ENCODE peak calls at places on chromosomes 11 and 22, in six cellular contexts. One of them, this sample, is unnamed.

GRCh38 chr11:117273550-117274289 is 17.4 kb upstream of the BACE1-AS start:
- DNase-seq in activated CD8-positive, alpha-beta T cell treated with anti-CD3 and anti-CD28 coated beads, Interleukin-2, amount 10 ng/mL, durations not matched to agents 7 days and 5 days: no peak
- DNase-seq in EL: peak
- DNase-seq in GM10248: no peak
- DNase-seq in MM.1S: no peak
- DNase-seq in activated CD8-positive, alpha-beta memory T cell treated with anti-CD3 and anti-CD28 coated beads for 4 hours: no peak
- DNase-seq in this sample: no peak

GRCh38 chr11:125401235-125401634 is 94.8 kb downstream of the FEZ1 start:
- DNase-seq in activated CD8-positive, alpha-beta T cell treated with anti-CD3 and anti-CD28 coated beads, Interleukin-2, amount 10 ng/mL, durations not matched to agents 7 days and 5 days: no peak
- DNase-seq in EL: no peak
- DNase-seq in GM10248: no peak
- DNase-seq in MM.1S: no peak
- DNase-seq in activated CD8-positive, alpha-beta memory T cell treated with anti-CD3 and anti-CD28 coated beads for 4 hours: no peak
- DNase-seq in this sample: no peak

GRCh38 chr11:10395196-10395897 is 59.7 kb upstream of the AMPD3 start:
- DNase-seq in activated CD8-positive, alpha-beta T cell treated with anti-CD3 and anti-CD28 coated beads, Interleukin-2, amount 10 ng/mL, durations not matched to agents 7 days and 5 days: no peak
- DNase-seq in EL: no peak
- DNase-seq in GM10248: no peak
- DNase-seq in MM.1S: no peak
- DNase-seq in activated CD8-positive, alpha-beta memory T cell treated with anti-CD3 and anti-CD28 coated beads for 4 hours: no peak
- DNase-seq in this sample: no peak

GRCh38 chr22:39956932-39957664 is 3.1 kb upstream of the TMA7B start:
- DNase-seq in activated CD8-positive, alpha-beta T cell treated with anti-CD3 and anti-CD28 coated beads, Interleukin-2, amount 10 ng/mL, durations not matched to agents 7 days and 5 days: no peak
- DNase-seq in EL: no peak
- DNase-seq in GM10248: peak
- DNase-seq in MM.1S: peak
- DNase-seq in activated CD8-positive, alpha-beta memory T cell treated with anti-CD3 and anti-CD28 coated beads for 4 hours: no peak
- DNase-seq in this sample: no peak

GRCh38 chr11:72778535-72779494 is 15.0 kb downstream of the STARD10 start:
- DNase-seq in activated CD8-positive, alpha-beta T cell treated with anti-CD3 and anti-CD28 coated beads, Interleukin-2, amount 10 ng/mL, durations not matched to agents 7 days and 5 days: no peak
- DNase-seq in EL: no peak
- DNase-seq in GM10248: no peak
- DNase-seq in MM.1S: no peak
- DNase-seq in activated CD8-positive, alpha-beta memory T cell treated with anti-CD3 and anti-CD28 coated beads for 4 hours: no peak
- DNase-seq in this sample: no peak

GRCh38 chr11:44727373-44728084 is 767 bp downstream of the TSPAN18 start:
- DNase-seq in activated CD8-positive, alpha-beta T cell treated with anti-CD3 and anti-CD28 coated beads, Interleukin-2, amount 10 ng/mL, durations not matched to agents 7 days and 5 days: peak
- DNase-seq in EL: peak
- DNase-seq in GM10248: peak
- DNase-seq in MM.1S: peak
- DNase-seq in activated CD8-positive, alpha-beta memory T cell treated with anti-CD3 and anti-CD28 coated beads for 4 hours: peak
- DNase-seq in this sample: peak

GRCh38 chr11:71305451-71306125 is 53.2 kb upstream of the SHANK2 start:
- DNase-seq in activated CD8-positive, alpha-beta T cell treated with anti-CD3 and anti-CD28 coated beads, Interleukin-2, amount 10 ng/mL, durations not matched to agents 7 days and 5 days: peak
- DNase-seq in EL: no peak
- DNase-seq in GM10248: no peak
- DNase-seq in MM.1S: no peak
- DNase-seq in activated CD8-positive, alpha-beta memory T cell treated with anti-CD3 and anti-CD28 coated beads for 4 hours: no peak
- DNase-seq in this sample: no peak

GRCh38 chr22:48782326-48782725 is 1045.3 kb downstream of the BRD1 start:
- DNase-seq in activated CD8-positive, alpha-beta T cell treated with anti-CD3 and anti-CD28 coated beads, Interleukin-2, amount 10 ng/mL, durations not matched to agents 7 days and 5 days: peak
- DNase-seq in EL: no peak
- DNase-seq in GM10248: no peak
- DNase-seq in MM.1S: no peak
- DNase-seq in activated CD8-positive, alpha-beta memory T cell treated with anti-CD3 and anti-CD28 coated beads for 4 hours: no peak
- DNase-seq in this sample: no peak

GRCh38 chr22:22884888-22885840 is 2.5 kb upstream of the IGLL5 start:
- DNase-seq in activated CD8-positive, alpha-beta T cell treated with anti-CD3 and anti-CD28 coated beads, Interleukin-2, amount 10 ng/mL, durations not matched to agents 7 days and 5 days: peak
- DNase-seq in EL: no peak
- DNase-seq in GM10248: peak
- DNase-seq in MM.1S: peak
- DNase-seq in activated CD8-positive, alpha-beta memory T cell treated with anti-CD3 and anti-CD28 coated beads for 4 hours: no peak
- DNase-seq in this sample: no peak

GRCh38 chr11:47185305-47186075 is 744 bp downstream of the PACSIN3 start:
- DNase-seq in activated CD8-positive, alpha-beta T cell treated with anti-CD3 and anti-CD28 coated beads, Interleukin-2, amount 10 ng/mL, durations not matched to agents 7 days and 5 days: no peak
- DNase-seq in EL: peak
- DNase-seq in GM10248: no peak
- DNase-seq in MM.1S: no peak
- DNase-seq in activated CD8-positive, alpha-beta memory T cell treated with anti-CD3 and anti-CD28 coated beads for 4 hours: no peak
- DNase-seq in this sample: peak

GRCh38 chr11:132988381-132988780 is 543.9 kb downstream of the OPCML start:
- DNase-seq in activated CD8-positive, alpha-beta T cell treated with anti-CD3 and anti-CD28 coated beads, Interleukin-2, amount 10 ng/mL, durations not matched to agents 7 days and 5 days: no peak
- DNase-seq in EL: no peak
- DNase-seq in GM10248: no peak
- DNase-seq in MM.1S: no peak
- DNase-seq in activated CD8-positive, alpha-beta memory T cell treated with anti-CD3 and anti-CD28 coated beads for 4 hours: no peak
- DNase-seq in this sample: no peak

GRCh38 chr22:39170825-39171622 is 18.5 kb upstream of the CBX7 start:
- DNase-seq in activated CD8-positive, alpha-beta T cell treated with anti-CD3 and anti-CD28 coated beads, Interleukin-2, amount 10 ng/mL, durations not matched to agents 7 days and 5 days: peak
- DNase-seq in EL: peak
- DNase-seq in GM10248: peak
- DNase-seq in MM.1S: peak
- DNase-seq in activated CD8-positive, alpha-beta memory T cell treated with anti-CD3 and anti-CD28 coated beads for 4 hours: peak
- DNase-seq in this sample: peak

GRCh38 chr11:68401856-68402255 is 58.7 kb upstream of the PPP6R3 start:
- DNase-seq in activated CD8-positive, alpha-beta T cell treated with anti-CD3 and anti-CD28 coated beads, Interleukin-2, amount 10 ng/mL, durations not matched to agents 7 days and 5 days: no peak
- DNase-seq in EL: no peak
- DNase-seq in GM10248: no peak
- DNase-seq in MM.1S: no peak
- DNase-seq in activated CD8-positive, alpha-beta memory T cell treated with anti-CD3 and anti-CD28 coated beads for 4 hours: no peak
- DNase-seq in this sample: no peak

GRCh38 chr22:37797874-37798500 is 9.7 kb upstream of the GCAT start:
- DNase-seq in activated CD8-positive, alpha-beta T cell treated with anti-CD3 and anti-CD28 coated beads, Interleukin-2, amount 10 ng/mL, durations not matched to agents 7 days and 5 days: no peak
- DNase-seq in EL: no peak
- DNase-seq in GM10248: no peak
- DNase-seq in MM.1S: no peak
- DNase-seq in activated CD8-positive, alpha-beta memory T cell treated with anti-CD3 and anti-CD28 coated beads for 4 hours: no peak
- DNase-seq in this sample: no peak

GRCh38 chr22:30857791-30858190 is 110.8 kb downstream of the MORC2 start:
- DNase-seq in activated CD8-positive, alpha-beta T cell treated with anti-CD3 and anti-CD28 coated beads, Interleukin-2, amount 10 ng/mL, durations not matched to agents 7 days and 5 days: no peak
- DNase-seq in EL: no peak
- DNase-seq in GM10248: no peak
- DNase-seq in MM.1S: no peak
- DNase-seq in activated CD8-positive, alpha-beta memory T cell treated with anti-CD3 and anti-CD28 coated beads for 4 hours: no peak
- DNase-seq in this sample: no peak

GRCh38 chr11:132972565-132972964 is 559.7 kb downstream of the OPCML start:
- DNase-seq in activated CD8-positive, alpha-beta T cell treated with anti-CD3 and anti-CD28 coated beads, Interleukin-2, amount 10 ng/mL, durations not matched to agents 7 days and 5 days: no peak
- DNase-seq in EL: no peak
- DNase-seq in GM10248: no peak
- DNase-seq in MM.1S: no peak
- DNase-seq in activated CD8-positive, alpha-beta memory T cell treated with anti-CD3 and anti-CD28 coated beads for 4 hours: no peak
- DNase-seq in this sample: no peak

GRCh38 chr11:35418282-35418846 is 994 bp downstream of the SLC1A2 start:
- DNase-seq in activated CD8-positive, alpha-beta T cell treated with anti-CD3 and anti-CD28 coated beads, Interleukin-2, amount 10 ng/mL, durations not matched to agents 7 days and 5 days: no peak
- DNase-seq in EL: no peak
- DNase-seq in GM10248: no peak
- DNase-seq in MM.1S: no peak
- DNase-seq in activated CD8-positive, alpha-beta memory T cell treated with anti-CD3 and anti-CD28 coated beads for 4 hours: no peak
- DNase-seq in this sample: no peak

GRCh38 chr22:39617342-39617741 is 46.8 kb downstream of the CACNA1I start:
- DNase-seq in activated CD8-positive, alpha-beta T cell treated with anti-CD3 and anti-CD28 coated beads, Interleukin-2, amount 10 ng/mL, durations not matched to agents 7 days and 5 days: no peak
- DNase-seq in EL: no peak
- DNase-seq in GM10248: peak
- DNase-seq in MM.1S: no peak
- DNase-seq in activated CD8-positive, alpha-beta memory T cell treated with anti-CD3 and anti-CD28 coated beads for 4 hours: no peak
- DNase-seq in this sample: no peak

GRCh38 chr11:119774180-119774763 is 45.3 kb upstream of the NECTIN1 start:
- DNase-seq in activated CD8-positive, alpha-beta T cell treated with anti-CD3 and anti-CD28 coated beads, Interleukin-2, amount 10 ng/mL, durations not matched to agents 7 days and 5 days: peak
- DNase-seq in EL: peak
- DNase-seq in GM10248: no peak
- DNase-seq in MM.1S: peak
- DNase-seq in activated CD8-positive, alpha-beta memory T cell treated with anti-CD3 and anti-CD28 coated beads for 4 hours: no peak
- DNase-seq in this sample: peak

GRCh38 chr11:39745401-39745800 is 1714.1 kb downstream of the LRRC4C start:
- DNase-seq in activated CD8-positive, alpha-beta T cell treated with anti-CD3 and anti-CD28 coated beads, Interleukin-2, amount 10 ng/mL, durations not matched to agents 7 days and 5 days: no peak
- DNase-seq in EL: no peak
- DNase-seq in GM10248: no peak
- DNase-seq in MM.1S: no peak
- DNase-seq in activated CD8-positive, alpha-beta memory T cell treated with anti-CD3 and anti-CD28 coated beads for 4 hours: no peak
- DNase-seq in this sample: peak

GRCh38 chr11:61817471-61818202 is 834 bp upstream of the FADS1 start:
- DNase-seq in activated CD8-positive, alpha-beta T cell treated with anti-CD3 and anti-CD28 coated beads, Interleukin-2, amount 10 ng/mL, durations not matched to agents 7 days and 5 days: no peak
- DNase-seq in EL: no peak
- DNase-seq in GM10248: no peak
- DNase-seq in MM.1S: no peak
- DNase-seq in activated CD8-positive, alpha-beta memory T cell treated with anti-CD3 and anti-CD28 coated beads for 4 hours: no peak
- DNase-seq in this sample: peak

This sample was measured in PC-3.